ENCODE peak calls at places on chromosomes 6 and 20, in five cellular contexts. X, Q, W, K and H are unnamed samples.

GRCh38 chr6:53280207-53280606 is 68.5 kb downstream of the ELOVL5 start:
- DNase-seq in X (no peak), Q (no peak), W (no peak), K (no peak), H (no peak)

GRCh38 chr6:86888311-86888710 is 49.0 kb upstream of the HTR1E start:
- DNase-seq in X (no peak), Q (no peak), W (no peak), K (no peak), H (peak)

GRCh38 chr20:37315293-37316110 is 26.0 kb downstream of the MANBAL start:
- DNase-seq in X (no peak), Q (peak), W (no peak), K (peak), H (no peak)

GRCh38 chr6:41503841-41504525 is 42.2 kb upstream of the FOXP4 start:
- DNase-seq in X (peak), Q (peak), W (no peak), K (peak), H (no peak)

GRCh38 chr6:16950825-16951495 is 150.9 kb upstream of the STMND1 start:
- DNase-seq in X (no peak), Q (no peak), W (no peak), K (no peak), H (no peak)

GRCh38 chr6:114052141-114052540 is 81.2 kb upstream of the HDAC2 start:
- DNase-seq in X (no peak), Q (peak), W (no peak), K (no peak), H (no peak)

GRCh38 chr20:39069976-39070375 is 107.8 kb downstream of the DHX35 start:
- DNase-seq in X (no peak), Q (no peak), W (no peak), K (no peak), H (no peak)

GRCh38 chr6:159817951-159818739 is 18.1 kb downstream of the PNLDC1 start:
- DNase-seq in X (no peak), Q (no peak), W (no peak), K (no peak), H (no peak)

GRCh38 chr6:30213999-30214982 is 1.1 kb upstream of the TRIM26 start:
- DNase-seq in X (peak), Q (peak), W (no peak), K (peak), H (peak)

GRCh38 chr20:59866338-59866737 is 67.1 kb downstream of the SYCP2 start:
- DNase-seq in X (no peak), Q (no peak), W (peak), K (no peak), H (no peak)

GRCh38 chr6:36657942-36658544 is 20.5 kb upstream of the CDKN1A start:
- DNase-seq in X (no peak), Q (peak), W (peak), K (no peak), H (no peak)